ENCODE peak calls at places on chromosomes 2 and 18, in nine cellular contexts. A is psoas muscle, H is ascending aorta, X is Panc1, D is right lobe of liver, I is PC-3, N is colonic mucosa, Q is left lung, Z is lung. K is an unnamed sample. For H3K4me1, the result is how much of the 10 kb centered on the place peaks cover.

GRCh38 chr2:241798631-241799521 is 10.1 kb upstream of the NEU4 start:
- DNase-seq in A (peak), Z (no peak), N (peak), I (no peak), D (no peak), H (peak), Q (no peak), X (no peak), K (no peak)

GRCh38 chr18:68779169-68779568 is 18.7 kb upstream of the CCDC102B start:
- DNase-seq in A (no peak), D (no peak), Z (no peak), N (no peak), I (peak), Q (no peak), X (no peak), H (no peak), K (no peak)

GRCh38 chr2:105180491-105180972 is 61.0 kb upstream of the GPR45 start:
- DNase-seq in H (no peak), A (no peak), N (peak), X (no peak), D (no peak), Z (no peak), Q (no peak), I (no peak), K (no peak)

GRCh38 chr2:216633616-216634316 is 546 bp downstream of the IGFBP2 start:
- DNase-seq in Q (no peak), H (peak), A (no peak), N (peak), I (peak), D (no peak), Z (no peak), X (no peak), K (peak)

GRCh38 chr2:26564121-26564520 is 77.0 kb downstream of the CIB4 start:
- DNase-seq in D (no peak), Q (no peak), H (peak), X (no peak), Z (no peak), I (no peak), N (no peak), A (peak), K (no peak)

GRCh38 chr2:241991236-241991635 is 121.7 kb downstream of the RTP5 start:
- DNase-seq in X (no peak), I (no peak), A (no peak), N (no peak), H (peak), D (no peak), Q (no peak), Z (no peak), K (no peak)

GRCh38 chr2:192314800-192315481 is 120.2 kb upstream of the TMEFF2 start:
- DNase-seq in H (no peak), X (no peak), Q (peak), A (no peak), N (no peak), I (no peak), D (no peak), Z (no peak), K (peak)

GRCh38 chr2:23385748-23386421 is 906 bp downstream of the KLHL29 start:
- DNase-seq in A (no peak), Q (peak), X (no peak), N (no peak), H (no peak), D (no peak), Z (no peak), I (no peak), K (no peak)

GRCh38 chr2:201432551-201433388 is 18.5 kb downstream of the TRAK2 start:
- DNase-seq in N (no peak), D (no peak), H (no peak), Q (no peak), I (no peak), X (no peak), Z (no peak), A (no peak), K (no peak)

GRCh38 chr2:237324446-237325236 is 89.3 kb downstream of the COL6A3 start:
- DNase-seq in A (no peak), Z (no peak), X (no peak), H (no peak), Q (no peak), D (no peak), N (no peak), I (no peak), K (no peak)

DNA sequence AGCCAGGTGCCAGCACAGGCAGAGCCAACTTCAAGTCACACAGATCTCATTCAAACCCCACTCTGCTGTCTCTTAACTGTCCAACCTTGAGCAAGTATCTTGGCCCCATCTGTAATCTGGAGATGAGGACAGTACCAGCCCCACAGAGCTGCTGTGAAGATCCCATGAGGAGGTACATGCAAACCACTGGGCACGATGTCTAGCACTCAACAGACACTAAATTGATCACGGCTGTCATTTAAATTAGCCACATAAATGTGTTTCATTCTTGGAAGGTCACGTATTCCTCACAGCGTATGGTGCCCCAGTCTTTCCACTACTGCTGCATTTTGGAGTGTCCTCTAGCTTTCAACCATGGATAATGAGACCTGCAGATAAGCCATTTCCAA is 167.6 kb upstream of the ID2 start:
- DNase-seq in Z (no peak), A (no peak), Q (no peak), I (no peak), X (no peak), N (no peak), H (no peak), D (no peak), K (no peak)
- H3K4me3 ChIP-seq in Z (no peak), A (no peak), Q (no peak), I (no peak), X (no peak), N (no peak), H (no peak), D (no peak), K (no peak)

DNA sequence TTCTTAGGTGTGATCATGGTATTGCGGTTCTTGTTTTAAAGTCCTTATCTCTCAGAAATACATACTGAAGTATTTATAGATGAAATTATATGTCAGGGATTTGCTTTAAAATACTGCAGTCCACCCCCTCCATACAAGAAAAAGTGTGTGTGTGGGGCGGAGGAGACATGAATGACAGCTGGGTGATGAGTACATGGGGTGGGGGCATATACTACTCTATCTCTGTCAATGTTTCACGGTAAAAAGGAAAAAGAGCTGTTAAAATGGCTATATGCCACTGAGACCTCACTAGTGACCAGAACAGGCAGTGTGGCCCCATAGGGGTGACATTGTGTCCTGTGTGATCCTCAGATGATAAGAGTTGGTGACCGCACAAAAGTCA is 54.1 kb downstream of the SPRED2 start:
- DNase-seq in X (no peak), H (no peak), A (no peak), I (no peak), N (no peak), Q (no peak), D (no peak), Z (no peak), K (no peak)
- H3K4me1 ChIP-seq in X (half or more), H (under half), A (under half), I (half or more), N (under half), Q (half or more), D (half or more), Z (under half), K (under half)

GRCh38 chr2:79669714-79670113 is 156.9 kb downstream of the CTNNA2 start:
- DNase-seq in D (no peak), I (no peak), X (no peak), Z (no peak), A (peak), H (no peak), Q (peak), N (no peak), K (no peak)
- TF ChIP-seq CTCF in D (no peak), I (no peak), X (no peak), Z (no peak), A (no peak), H (no peak), Q (no peak), N (no peak), K (no peak)

GRCh38 chr2:205764502-205764815 is 82.2 kb downstream of the NRP2 start:
- DNase-seq in Z (no peak), A (no peak), I (no peak), H (no peak), D (no peak), Q (no peak), X (no peak), N (no peak), K (no peak)
- H3K4me3 ChIP-seq in Z (no peak), A (no peak), I (no peak), H (no peak), D (no peak), Q (no peak), X (no peak), N (no peak), K (no peak)

GRCh38 chr2:127510073-127510472 is 16.2 kb downstream of the IWS1 start:
- DNase-seq in Q (no peak), D (no peak), I (peak), X (no peak), Z (no peak), A (no peak), H (no peak), N (no peak), K (no peak)

GRCh38 chr2:127512362-127512761 is 13.9 kb downstream of the IWS1 start:
- DNase-seq in Q (no peak), I (no peak), X (no peak), D (no peak), Z (no peak), A (no peak), H (no peak), N (no peak), K (no peak)

GRCh38 chr2:127508621-127509034 is 17.7 kb downstream of the IWS1 start:
- DNase-seq in Q (no peak), A (peak), H (peak), Z (peak), I (peak), N (peak), D (peak), X (peak), K (peak)

GRCh38 chr2:127511917-127512316 is 14.4 kb downstream of the IWS1 start:
- DNase-seq in I (no peak), Z (no peak), A (no peak), N (no peak), Q (no peak), H (no peak), D (no peak), X (no peak), K (no peak)

DNA sequence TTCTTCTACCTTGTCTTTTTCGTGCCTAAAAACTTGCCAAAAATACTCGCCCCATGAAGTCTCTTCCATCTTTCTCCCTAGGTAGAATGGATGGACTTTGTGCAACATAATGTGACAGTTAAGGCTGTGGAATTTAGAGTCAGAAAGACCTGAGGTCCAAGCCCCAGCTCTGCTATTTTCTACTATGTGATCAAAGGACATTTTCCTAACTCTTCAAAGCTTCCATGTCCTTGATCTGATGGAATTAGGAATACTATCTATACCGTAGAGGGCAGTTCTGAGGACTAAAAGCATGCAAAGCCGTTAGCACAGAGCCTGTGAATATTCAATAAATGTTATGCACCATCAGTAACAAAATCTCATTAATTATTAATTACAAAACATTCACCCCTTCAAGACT is 15.2 kb downstream of the IWS1 start:
- DNase-seq in D (no peak), Q (no peak), N (no peak), Z (no peak), X (no peak), I (no peak), A (no peak), H (no peak), K (no peak)
- H3K4me1 ChIP-seq in D (under half), Q (half or more), N (under half), Z (under half), X (under half), I (under half), A (half or more), H (under half), K (under half)

GRCh38 chr2:13056259-13056843 is 339.6 kb downstream of the TRIB2 start:
- DNase-seq in H (no peak), I (peak), Q (no peak), X (no peak), A (no peak), N (no peak), Z (no peak), D (no peak), K (no peak)
- TF ChIP-seq CTCF in H (peak), I (peak), Q (peak), X (peak), A (peak), N (peak), Z (no peak), D (peak), K (no peak)

GRCh38 chr2:153477096-153477555 is 1.4 kb downstream of the RPRM start:
- DNase-seq in X (no peak), I (no peak), N (no peak), H (no peak), Z (no peak), D (no peak), A (no peak), Q (peak), K (no peak)

GRCh38 chr2:153474407-153474806 is 4.2 kb downstream of the RPRM start:
- DNase-seq in D (no peak), A (no peak), H (no peak), N (no peak), Z (no peak), X (no peak), I (no peak), Q (no peak), K (no peak)

GRCh38 chr2:153478289-153479261 is at the start of gene RPRM:
- DNase-seq in I (peak), Z (peak), N (peak), H (peak), X (no peak), A (peak), D (peak), Q (peak), K (peak)

GRCh38 chr2:153477641-153478288 is 797 bp downstream of the RPRM start:
- DNase-seq in A (no peak), N (no peak), Z (no peak), H (no peak), I (no peak), D (no peak), X (no peak), Q (peak), K (peak)

DNA sequence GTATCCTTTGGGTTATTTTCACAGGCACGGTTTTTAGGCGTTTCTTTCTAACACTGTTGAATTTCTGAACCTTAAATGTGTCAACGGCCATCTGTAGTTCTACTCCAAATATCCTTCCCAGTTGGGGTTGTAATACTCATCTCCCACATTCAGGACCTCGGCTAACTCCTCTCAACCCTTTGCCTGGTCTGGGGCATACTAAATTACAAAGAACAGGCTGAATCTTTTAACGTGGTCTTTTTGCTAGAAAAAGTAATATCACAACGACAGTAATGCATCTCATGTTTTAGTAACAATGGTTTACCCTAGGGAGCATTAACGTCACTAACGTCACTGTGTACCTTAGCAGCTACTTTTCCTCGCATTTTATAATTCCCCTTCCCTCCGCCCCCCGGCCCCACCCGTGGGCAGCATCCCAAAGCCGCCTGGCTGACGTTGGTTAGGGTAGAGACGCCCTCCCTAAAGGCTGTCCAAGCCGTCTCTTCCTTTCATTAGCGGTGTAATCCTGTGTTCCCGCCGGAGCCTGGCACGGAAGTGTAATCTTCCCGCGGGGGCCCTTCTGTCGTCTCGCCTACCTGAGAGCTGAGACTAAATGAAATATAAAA is 2.0 kb downstream of the RPRM start:
- DNase-seq in N (no peak), I (no peak), Z (no peak), X (no peak), D (no peak), H (no peak), Q (peak), A (no peak), K (no peak)
- H3K4me3 ChIP-seq in N (no peak), I (no peak), Z (no peak), X (no peak), D (no peak), H (peak), Q (no peak), A (peak), K (peak)

GRCh38 chr2:138110453-138111083 is 146.3 kb downstream of the HNMT start:
- DNase-seq in X (no peak), A (no peak), Q (no peak), Z (no peak), I (no peak), N (no peak), D (no peak), H (no peak), K (no peak)

GRCh38 chr2:138103156-138103555 is 138.9 kb downstream of the HNMT start:
- DNase-seq in N (no peak), D (no peak), I (no peak), Q (no peak), H (no peak), Z (no peak), A (no peak), X (no peak), K (no peak)

GRCh38 chr2:138105358-138105757 is 141.1 kb downstream of the HNMT start:
- DNase-seq in I (no peak), H (no peak), Z (no peak), D (no peak), Q (no peak), X (no peak), N (no peak), A (no peak), K (no peak)

GRCh38 chr2:138104071-138104470 is 139.8 kb downstream of the HNMT start:
- DNase-seq in I (no peak), X (no peak), H (no peak), D (no peak), N (no peak), A (no peak), Q (no peak), Z (no peak), K (no peak)

DNA sequence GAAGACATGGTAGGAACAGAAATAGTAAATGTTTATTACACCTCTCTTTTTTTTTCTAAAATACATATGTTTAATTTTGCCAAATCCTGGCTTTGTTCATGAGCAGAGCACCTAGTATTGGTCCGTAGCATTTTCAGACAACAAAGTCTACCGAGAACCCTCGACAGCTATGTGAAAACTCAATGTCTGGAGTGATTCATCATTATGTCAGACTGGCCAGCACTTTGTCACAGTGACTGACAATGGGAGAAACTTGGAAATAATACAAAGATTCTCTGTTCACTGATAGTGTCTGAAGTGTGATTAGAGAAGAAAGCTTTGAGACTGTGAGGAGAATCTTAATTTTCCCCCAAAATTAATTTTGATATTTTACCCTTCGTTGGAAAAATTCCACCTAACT is 143.0 kb downstream of the HNMT start:
- DNase-seq in D (no peak), A (no peak), X (peak), I (peak), Q (no peak), Z (no peak), N (no peak), H (no peak), K (no peak)
- H3K4me1 ChIP-seq in D (under half), A (under half), X (under half), I (under half), Q (under half), Z (under half), N (under half), H (under half), K (under half)

GRCh38 chr2:109474319-109474825 is 139.4 kb downstream of the SEPTIN10 start:
- DNase-seq in N (no peak), Q (no peak), D (no peak), X (no peak), H (no peak), Z (no peak), I (no peak), A (no peak), K (no peak)

GRCh38 chr2:109471656-109472055 is 142.1 kb downstream of the SEPTIN10 start:
- DNase-seq in H (no peak), Q (no peak), X (no peak), N (no peak), I (no peak), A (no peak), D (no peak), Z (no peak), K (no peak)

GRCh38 chr2:109473616-109474318 is 140.0 kb downstream of the SEPTIN10 start:
- DNase-seq in Z (no peak), Q (no peak), D (no peak), H (no peak), N (no peak), A (no peak), I (no peak), X (no peak), K (no peak)

GRCh38 chr2:109472331-109473005 is 141.3 kb downstream of the SEPTIN10 start:
- DNase-seq in Q (no peak), Z (no peak), D (no peak), X (no peak), H (no peak), I (no peak), A (no peak), N (no peak), K (no peak)

DNA sequence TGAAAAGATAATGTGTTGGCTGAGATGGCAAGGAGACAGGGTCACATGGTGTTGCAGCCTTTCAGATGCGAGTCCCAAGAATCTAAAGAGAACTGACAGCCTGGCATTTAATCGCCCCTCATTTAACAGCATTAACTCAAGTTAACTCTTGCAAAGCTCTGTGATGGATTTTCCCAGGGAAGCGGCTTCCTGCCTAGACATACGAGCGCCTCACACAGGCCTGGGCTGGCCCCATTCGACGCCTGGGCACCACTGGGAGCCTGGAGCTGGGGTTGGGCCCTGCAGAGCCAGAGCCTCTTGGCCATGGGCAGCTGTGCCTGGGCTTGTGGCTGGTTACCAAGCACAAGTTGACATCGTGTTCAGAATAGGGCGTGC is 140.8 kb downstream of the SEPTIN10 start:
- DNase-seq in X (no peak), D (no peak), Q (no peak), Z (no peak), A (no peak), N (no peak), I (no peak), H (no peak), K (no peak)
- TF ChIP-seq CTCF in X (no peak), D (no peak), Q (no peak), Z (no peak), A (no peak), N (no peak), I (no peak), H (no peak), K (no peak)

K was measured in pancreas.